ENCODE peak calls at places on chromosomes 16 and 17, in four cellular contexts. R is GM13977, B is GM20000, E is body of pancreas. P is an unnamed sample.
A peak's percentile ranks its signal among the peaks of the same experiment; 100 is the strongest.

GRCh38 chr16:49698931-49699715 is 156.8 kb downstream of the ZNF423 start:
- DNase-seq in R (no peak), E (no peak), B (no peak), P (peak; percentile 83)

GRCh38 chr17:30552994-30553565 is 75.9 kb downstream of the GOSR1 start:
- DNase-seq in E (no peak), R (no peak), B (no peak), P (no peak)

GRCh38 chr17:2634361-2634960 is 41.0 kb downstream of the PAFAH1B1 start:
- DNase-seq in B (no peak), E (peak; percentile 24), R (no peak), P (no peak)

GRCh38 chr17:40290629-40291296 is 3.1 kb downstream of the CDC6 start:
- DNase-seq in E (peak; percentile 57), B (peak; percentile 40), R (no peak), P (no peak)

GRCh38 chr17:65749479-65749878 is 188.0 kb upstream of the AXIN2 start:
- DNase-seq in E (no peak), B (no peak), R (no peak), P (no peak)

GRCh38 chr17:41490620-41491019 is 910 bp upstream of the KRT36 start:
- DNase-seq in B (no peak), E (no peak), R (no peak), P (no peak)

GRCh38 chr16:53773150-53773846 is 69.3 kb downstream of the FTO start:
- DNase-seq in B (peak; percentile 38), E (peak; percentile 49), R (peak; percentile 31), P (no peak)

GRCh38 chr16:4694664-4695451 is 1.5 kb downstream of the NUDT16L1 start:
- DNase-seq in B (no peak), R (no peak), E (no peak), P (no peak)

GRCh38 chr16:88807142-88807625 is 3.6 kb downstream of the CDT1 start:
- DNase-seq in R (no peak), E (no peak), B (no peak), P (no peak)

GRCh38 chr16:30382398-30383015 is at the start of gene SEPTIN1:
- DNase-seq in E (no peak), R (peak; percentile 72), B (peak; percentile 76), P (no peak)

GRCh38 chr16:30183961-30184429 is 593 bp downstream of the CORO1A start:
- DNase-seq in B (peak; percentile 87), R (peak; percentile 81), E (peak; percentile 17), P (peak; percentile 16)

GRCh38 chr17:71821512-71821911 is 299.3 kb upstream of the SOX9 start:
- DNase-seq in R (no peak), B (no peak), E (no peak), P (no peak)

GRCh38 chr17:42653179-42654124 is 5.6 kb upstream of the TUBG2 start:
- DNase-seq in R (no peak), E (peak; percentile 68), B (no peak), P (no peak)

GRCh38 chr16:31145398-31145990 is 4.4 kb downstream of the PRSS36 start:
- DNase-seq in R (no peak), E (no peak), B (no peak), P (no peak)

GRCh38 chr17:29283496-29283895 is 10.5 kb downstream of the NUFIP2 start:
- DNase-seq in R (no peak), E (no peak), B (no peak), P (no peak)

GRCh38 chr17:44354582-44355309 is 8.9 kb downstream of the FAM171A2 start:
- DNase-seq in B (peak; percentile 93), R (peak; percentile 88), E (peak; percentile 46), P (peak; percentile 95)
- TF ChIP-seq CTCF in B (peak; percentile 71), R (peak; percentile 72), E (peak; percentile 14), P (peak; percentile 92)

GRCh38 chr17:17741346-17742023 is 60.2 kb downstream of the RAI1 start:
- DNase-seq in B (no peak), R (no peak), E (peak; percentile 40), P (peak; percentile 74)
- TF ChIP-seq CTCF in B (no peak), R (no peak), E (no peak), P (no peak)

DNA sequence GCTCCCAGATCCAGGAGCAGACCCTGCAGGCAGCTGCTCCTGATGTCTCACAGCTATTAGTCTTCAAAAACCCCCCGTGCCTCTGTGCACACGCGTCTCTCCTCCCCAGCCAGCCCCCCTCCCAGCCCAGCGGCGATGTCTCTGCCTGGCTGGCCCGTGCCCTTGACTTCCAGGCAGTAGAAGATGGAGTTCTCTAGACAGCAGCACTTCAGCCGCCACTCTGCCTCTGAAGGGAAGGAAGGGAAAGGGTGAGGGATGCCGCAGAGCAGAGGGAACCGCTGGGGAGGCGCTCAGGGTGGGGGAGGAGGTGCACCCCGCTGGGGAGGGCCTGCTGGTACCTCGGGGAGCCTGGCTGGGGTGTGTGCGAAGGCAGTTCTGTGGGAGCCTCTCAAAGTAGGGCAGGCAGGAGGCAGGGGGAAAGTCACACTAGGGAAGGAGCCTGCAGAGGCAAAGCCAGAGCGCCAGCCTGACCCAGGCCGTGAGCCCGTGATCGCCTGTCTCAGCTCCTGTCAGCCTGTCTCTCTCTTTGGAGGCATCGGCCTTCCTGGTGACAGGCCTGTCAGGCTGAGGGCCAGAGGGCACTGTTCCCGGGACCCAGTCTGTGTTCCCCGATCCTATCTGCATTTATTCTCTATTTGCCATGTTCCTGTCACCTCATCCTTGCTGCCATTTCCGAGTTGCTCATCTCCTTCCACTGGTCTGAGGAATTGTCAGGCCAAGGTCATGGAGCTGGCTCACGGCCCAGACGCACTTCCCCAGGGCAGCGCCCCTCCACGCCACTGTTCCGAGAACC is 4.5 kb downstream of the PRCD start:
- DNase-seq in B (no peak), E (no peak), R (no peak), P (peak; percentile 63)
- TF ChIP-seq CTCF in B (no peak), E (no peak), R (no peak), P (no peak)

DNA sequence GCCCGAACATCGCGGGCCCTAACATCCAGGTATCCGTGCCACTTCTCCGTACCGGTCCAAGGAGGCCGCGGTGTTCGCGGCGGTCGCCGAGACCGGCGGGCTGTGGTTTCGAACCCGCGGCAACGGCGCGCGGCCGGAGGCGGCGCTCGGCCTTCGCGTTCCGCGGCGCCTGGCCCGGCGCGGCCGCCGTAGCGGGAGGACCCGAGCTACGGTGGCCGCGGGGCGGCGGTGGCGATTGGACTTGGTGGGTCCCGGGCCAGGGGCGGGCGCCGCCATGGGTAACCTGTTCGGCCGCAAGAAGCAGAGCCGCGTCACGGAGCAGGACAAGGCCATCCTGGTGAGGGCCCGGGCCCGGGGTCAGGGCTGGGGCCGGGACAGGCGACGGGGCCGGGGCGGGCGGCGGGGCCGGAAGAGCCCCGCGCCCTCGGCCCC is at the start of gene CHMP6:
- DNase-seq in B (peak; percentile 96), R (peak; percentile 95), E (peak; percentile 78), P (peak; percentile 82)
- TF ChIP-seq CTCF in B (no peak), R (no peak), E (no peak), P (no peak)

DNA sequence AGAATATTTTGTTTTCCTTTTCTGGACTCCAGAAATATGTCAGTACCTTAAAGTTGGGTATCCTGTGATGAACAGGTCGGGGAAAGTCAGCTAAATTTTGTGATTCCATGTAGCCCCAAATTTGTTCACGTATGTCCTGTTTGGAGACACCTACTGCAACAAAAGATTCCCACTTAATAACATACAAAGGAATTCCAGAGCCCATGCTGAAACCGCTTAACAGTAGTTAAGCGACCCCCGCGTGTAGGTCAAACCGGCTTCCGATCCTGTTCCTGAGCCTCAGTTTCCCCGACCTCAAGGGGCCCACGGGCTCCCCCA is 477 bp downstream of the MTHFSD start:
- DNase-seq in B (no peak), E (no peak), R (no peak), P (no peak)
- TF ChIP-seq CTCF in B (no peak), E (no peak), R (no peak), P (no peak)

GRCh38 chr16:65704866-65705265 is 583.0 kb upstream of the CDH11 start:
- DNase-seq in B (no peak), R (no peak), E (no peak), P (no peak)
- TF ChIP-seq CTCF in B (no peak), R (peak; percentile 5), E (no peak), P (peak; percentile 29)

GRCh38 chr16:56409195-56409594 is 16.1 kb downstream of the AMFR start:
- DNase-seq in B (no peak), E (peak; percentile 47), R (no peak), P (no peak)

GRCh38 chr16:56411123-56411522 is 14.2 kb downstream of the AMFR start:
- DNase-seq in E (no peak), R (no peak), B (no peak), P (no peak)

GRCh38 chr16:56411624-56412023 is 13.7 kb downstream of the AMFR start:
- DNase-seq in R (no peak), B (no peak), E (no peak), P (no peak)

GRCh38 chr16:56405977-56406376 is 19.4 kb downstream of the AMFR start:
- DNase-seq in E (no peak), B (no peak), R (no peak), P (no peak)

DNA sequence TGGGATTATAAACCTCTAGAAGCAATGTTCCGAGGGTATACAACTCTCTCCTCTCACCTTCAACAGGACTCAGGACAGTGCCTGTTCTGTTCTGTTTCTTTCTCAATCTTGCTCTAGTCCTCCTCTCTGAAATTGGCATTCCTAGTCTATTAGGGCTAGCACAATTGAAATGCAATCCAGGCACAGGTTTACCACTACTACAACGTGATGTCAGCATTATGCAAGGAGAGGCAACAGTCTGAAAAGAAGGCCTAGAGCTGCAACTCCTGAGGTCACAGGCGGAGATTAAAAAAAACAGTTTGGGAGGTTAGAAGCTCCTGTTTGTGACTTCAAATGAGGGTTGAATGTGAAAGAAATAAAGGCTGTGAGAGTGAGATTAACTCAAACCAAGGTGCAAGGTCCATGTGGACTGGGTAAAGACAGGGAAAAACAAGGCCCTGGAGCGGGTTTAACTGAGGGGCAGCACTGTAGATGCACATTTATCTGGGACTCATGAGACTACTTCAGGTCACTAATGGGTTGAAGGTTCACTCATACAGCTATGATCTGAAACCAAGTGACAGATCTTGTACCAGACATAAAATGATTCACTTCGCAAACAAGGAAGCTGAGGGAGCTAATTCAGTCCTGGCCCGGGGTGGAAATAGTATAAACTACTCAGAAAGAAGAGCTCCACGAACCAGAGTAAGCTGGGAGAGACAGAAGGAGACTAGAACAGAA is 16.8 kb downstream of the AMFR start:
- DNase-seq in B (no peak), E (no peak), R (no peak), P (no peak)
- TF ChIP-seq CTCF in B (no peak), E (no peak), R (no peak), P (no peak)

GRCh38 chr17:80393491-80393890 is 21.5 kb upstream of the ENDOV start:
- DNase-seq in B (no peak), E (no peak), R (no peak), P (no peak)

GRCh38 chr17:80395402-80396151 is 19.4 kb upstream of the ENDOV start:
- DNase-seq in E (no peak), R (no peak), B (no peak), P (no peak)

GRCh38 chr17:80393961-80394360 is 21.0 kb upstream of the ENDOV start:
- DNase-seq in B (no peak), E (no peak), R (no peak), P (no peak)

GRCh38 chr17:80396680-80397387 is 18.1 kb upstream of the ENDOV start:
- DNase-seq in R (no peak), E (no peak), B (no peak), P (no peak)

DNA sequence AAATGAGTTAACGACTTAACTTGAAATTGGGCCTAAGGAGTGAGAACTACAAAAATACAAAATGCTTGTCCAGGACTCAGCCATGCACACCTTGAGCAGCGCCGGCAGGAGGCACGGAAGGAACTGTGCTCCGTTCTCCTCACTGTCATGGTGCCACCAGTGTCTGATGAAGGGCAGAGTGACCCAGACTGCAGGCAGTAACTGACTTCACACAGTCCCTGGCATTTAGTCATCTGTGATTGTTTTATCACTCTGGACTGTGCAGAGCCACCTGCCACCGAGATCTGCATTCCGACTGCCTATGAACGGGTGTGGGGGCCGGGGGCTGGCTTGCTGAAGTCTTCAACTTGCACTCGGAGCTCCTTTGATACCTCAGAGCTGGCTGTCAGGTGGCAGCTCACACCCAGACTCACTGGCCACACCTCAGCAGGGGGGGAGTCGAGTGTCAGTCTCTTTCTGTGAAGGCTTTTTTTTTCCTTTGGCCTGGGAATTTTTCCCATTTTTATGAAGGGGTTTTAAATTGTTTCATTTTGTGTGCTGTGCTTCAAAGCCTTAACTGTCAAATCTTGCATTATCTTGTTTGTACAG is 20.2 kb upstream of the ENDOV start:
- DNase-seq in R (no peak), B (no peak), E (no peak), P (no peak)
- TF ChIP-seq CTCF in R (no peak), B (no peak), E (no peak), P (no peak)

P was measured in glutamatergic neuron.